ENCODE peak calls at places on chromosomes 3 and 15, in seven cellular contexts. Z is left ventricle myocardium inferior, E is breast epithelium, A is heart right ventricle, X is ascending aorta, G is ovary, M is tibial artery. W is an unnamed sample. For H3K4me1, the result is how much of the 10 kb centered on the place peaks cover.

GRCh38 chr15:74320358-74321247 is 46.8 kb downstream of the CYP11A1 start:
- DNase-seq in Z (peak), E (peak), A (peak), X (peak), G (peak), M (peak), W (peak)

GRCh38 chr3:36729204-36730056 is 34.9 kb downstream of the DCLK3 start:
- DNase-seq in Z (no peak), E (no peak), A (no peak), X (no peak), G (no peak), M (no peak), W (no peak)

GRCh38 chr15:31263751-31264533 is 62.7 kb upstream of the KLF13 start:
- DNase-seq in Z (peak), E (peak), A (peak), X (peak), G (no peak), M (peak), W (peak)

GRCh38 chr15:91782221-91782620 is 71.3 kb upstream of the SLCO3A1 start:
- DNase-seq in Z (no peak), E (no peak), A (no peak), X (no peak), G (no peak), M (no peak), W (no peak)

GRCh38 chr15:68603951-68604350 is 25.2 kb downstream of the CORO2B start:
- DNase-seq in Z (peak), E (no peak), A (no peak), X (no peak), G (no peak), M (no peak), W (no peak)

GRCh38 chr3:66662894-66663293 is 162.1 kb upstream of the LRIG1 start:
- DNase-seq in Z (no peak), E (no peak), A (no peak), X (no peak), G (no peak), M (no peak), W (no peak)

GRCh38 chr3:177563792-177564191 is 366.5 kb upstream of the TBL1XR1 start:
- DNase-seq in Z (no peak), E (no peak), A (no peak), X (no peak), G (no peak), M (no peak), W (no peak)

GRCh38 chr3:90080988-90081387 is 973.6 kb downstream of the EPHA3 start:
- DNase-seq in Z (no peak), E (no peak), A (no peak), X (no peak), G (no peak), M (no peak), W (no peak)

GRCh38 chr3:55165704-55166103 is 237.8 kb upstream of the LRTM1 start:
- DNase-seq in Z (no peak), E (no peak), A (no peak), X (no peak), G (no peak), M (no peak), W (no peak)

GRCh38 chr3:102979682-102980378 is 545.0 kb downstream of the ZPLD1 start:
- DNase-seq in Z (peak), E (peak), A (peak), X (peak), G (peak), M (peak), W (peak)

GRCh38 chr15:52334491-52335160 is 39.0 kb upstream of the MYO5C start:
- DNase-seq in Z (no peak), E (no peak), A (no peak), X (no peak), G (no peak), M (no peak), W (no peak)

GRCh38 chr3:35426581-35426980 is 212.7 kb upstream of the ARPP21 start:
- DNase-seq in Z (no peak), E (no peak), A (no peak), X (no peak), G (no peak), M (no peak), W (no peak)

GRCh38 chr3:17258823-17259436 is 374.2 kb downstream of the PLCL2 start:
- DNase-seq in Z (no peak), E (no peak), A (no peak), X (no peak), G (no peak), M (no peak), W (no peak)

GRCh38 chr3:54939591-54940300 is 11.9 kb upstream of the LRTM1 start:
- DNase-seq in Z (no peak), E (no peak), A (no peak), X (no peak), G (no peak), M (no peak), W (no peak)

GRCh38 chr3:69031635-69032034 is 18.2 kb upstream of the EOGT start:
- DNase-seq in Z (no peak), E (no peak), A (no peak), X (no peak), G (no peak), M (no peak), W (no peak)

GRCh38 chr3:8660271-8660731 is 15.7 kb upstream of the SSUH2 start:
- DNase-seq in Z (no peak), E (no peak), A (no peak), X (no peak), G (no peak), M (no peak), W (no peak)

GRCh38 chr15:75200765-75201608 is 695 bp upstream of the C15orf39 start:
- DNase-seq in Z (no peak), E (peak), A (no peak), X (no peak), G (peak), M (no peak), W (no peak)

GRCh38 chr15:80550910-80551265 is 144.2 kb upstream of the ABHD17C start:
- DNase-seq in Z (no peak), E (no peak), A (no peak), X (no peak), G (no peak), M (no peak), W (no peak)

GRCh38 chr15:80480909-80481308 is 76.7 kb downstream of the ARNT2 start:
- DNase-seq in Z (peak), E (no peak), A (peak), X (peak), G (peak), M (peak), W (peak)

GRCh38 chr15:78291698-78292097 is 7.7 kb downstream of the SKIC8 start:
- DNase-seq in Z (no peak), E (no peak), A (no peak), X (no peak), G (no peak), M (no peak), W (no peak)

GRCh38 chr3:124928333-124929202 is 6.0 kb downstream of the MUC13 start:
- DNase-seq in Z (peak), E (peak), A (peak), X (peak), G (peak), M (peak), W (peak)

GRCh38 chr15:57302640-57303257 is 73.6 kb upstream of the CGNL1 start:
- DNase-seq in Z (no peak), E (no peak), A (no peak), X (peak), G (no peak), M (no peak), W (no peak)

GRCh38 chr15:87200149-87200548 is 1056.4 kb downstream of the NTRK3 start:
- DNase-seq in Z (no peak), E (no peak), A (no peak), X (no peak), G (no peak), M (no peak), W (no peak)

GRCh38 chr3:30293621-30294240 is 312.7 kb upstream of the TGFBR2 start:
- DNase-seq in Z (no peak), E (no peak), A (no peak), X (no peak), G (no peak), M (no peak), W (no peak)

GRCh38 chr15:22963546-22964125 is 16.5 kb downstream of the CYFIP1 start:
- DNase-seq in Z (no peak), E (no peak), A (no peak), X (no peak), G (no peak), M (no peak), W (no peak)

GRCh38 chr3:85567074-85567676 is 608.4 kb downstream of the CADM2 start:
- DNase-seq in Z (peak), E (no peak), A (no peak), X (peak), G (no peak), M (peak), W (peak)

DNA sequence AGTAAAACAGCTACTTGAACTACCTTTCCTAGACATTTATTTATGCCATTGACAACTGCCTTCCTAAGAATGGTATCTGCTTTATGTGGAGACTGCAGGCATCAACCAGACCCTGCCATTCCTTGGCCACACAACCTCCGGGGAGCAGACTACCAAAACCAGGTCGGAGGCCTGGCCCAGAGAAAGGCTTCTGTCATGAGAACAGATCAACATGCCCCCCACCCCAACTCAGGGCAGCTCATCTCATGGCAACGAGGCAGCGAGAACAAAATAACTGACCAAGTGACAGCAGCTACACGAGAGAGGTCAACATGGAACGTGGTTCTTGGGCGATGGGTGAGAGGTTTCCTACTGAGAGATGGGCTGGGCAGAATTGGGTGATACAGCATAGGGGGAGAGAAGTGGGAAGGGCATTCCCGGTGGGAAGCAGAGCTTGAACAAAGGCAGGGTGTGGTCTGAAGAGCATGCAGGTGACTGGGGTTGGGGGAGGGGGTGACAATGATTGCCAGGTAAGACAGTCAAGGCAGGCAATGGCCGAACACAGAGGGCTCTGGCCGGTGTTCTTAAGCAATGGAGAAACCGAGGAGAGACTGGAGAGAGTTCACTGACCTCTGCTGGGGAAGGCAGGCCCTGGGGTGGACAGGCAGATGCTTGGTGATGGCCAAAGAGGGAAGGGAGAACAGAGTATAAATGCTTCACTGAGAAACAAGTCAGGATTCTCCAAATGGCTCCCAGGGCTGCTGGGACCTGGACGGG is 33.9 kb downstream of the CCDC12 start:
- DNase-seq in Z (no peak), E (no peak), A (no peak), X (no peak), G (no peak), M (no peak), W (peak)
- H3K4me1 ChIP-seq in Z (half or more), E (under half), A (half or more), X (under half), G (under half), M (under half), W (under half)

DNA sequence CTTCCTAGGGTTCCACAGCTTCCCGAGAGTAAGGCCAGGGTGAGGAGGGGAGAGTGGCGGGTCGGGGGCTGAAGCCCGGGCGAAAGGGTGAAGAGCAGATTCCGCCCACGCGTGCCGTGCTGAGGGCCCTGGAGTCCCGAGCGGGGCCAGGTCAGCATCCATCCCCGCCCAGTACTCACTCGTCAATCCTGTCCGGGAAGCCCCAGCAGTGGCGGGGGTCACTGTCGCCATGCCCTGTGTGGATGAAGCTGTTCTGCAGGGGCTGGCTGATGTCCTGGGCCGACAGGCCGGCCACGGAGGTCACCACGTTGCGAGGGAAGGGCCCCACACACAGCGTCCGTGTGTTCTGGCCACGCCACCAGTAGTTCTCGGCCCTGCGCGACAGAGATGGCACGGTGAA is 36.3 kb downstream of the TNK2 start:
- DNase-seq in Z (no peak), E (no peak), A (no peak), X (no peak), G (no peak), M (no peak), W (no peak)
- H3K4me3 ChIP-seq in Z (no peak), E (no peak), A (no peak), X (no peak), G (no peak), M (no peak), W (no peak)

GRCh38 chr15:60752973-60753720 is 274.2 kb upstream of the ICE2 start:
- DNase-seq in Z (no peak), E (no peak), A (no peak), X (no peak), G (no peak), M (no peak), W (no peak)
- H3K27ac ChIP-seq in Z (peak), E (peak), A (peak), X (peak), G (no peak), M (peak), W (peak)

DNA sequence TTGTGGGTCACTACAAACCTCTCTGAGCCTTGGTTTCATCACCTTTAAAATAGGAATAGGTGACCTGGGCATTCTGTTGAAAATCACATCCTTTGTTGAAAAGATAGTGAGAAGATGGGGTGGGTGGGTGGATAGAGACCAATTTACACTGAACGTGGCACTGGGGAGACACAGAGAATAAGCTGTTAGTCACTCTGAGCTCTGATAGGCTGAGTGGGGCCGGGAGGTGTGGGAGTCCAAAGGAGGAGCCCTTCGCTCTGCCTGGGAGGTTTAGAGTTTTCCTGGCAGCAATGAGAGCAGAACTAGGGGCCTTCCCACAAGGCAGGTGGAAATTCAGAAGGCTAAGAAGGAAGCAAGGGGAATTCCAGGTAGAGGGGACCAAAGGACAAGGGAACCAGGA is 272.6 kb downstream of the RPLP1 start:
- DNase-seq in Z (no peak), E (no peak), A (no peak), X (no peak), G (no peak), M (no peak), W (no peak)
- H3K4me1 ChIP-seq in Z (under half), E (under half), A (under half), X (under half), G (under half), M (under half), W (under half)

GRCh38 chr3:149715247-149715646 is 37.0 kb downstream of the COMMD2 start:
- DNase-seq in Z (no peak), E (no peak), A (no peak), X (no peak), G (no peak), M (no peak), W (no peak)

GRCh38 chr3:149713730-149714654 is 38.3 kb downstream of the COMMD2 start:
- DNase-seq in Z (no peak), E (no peak), A (peak), X (no peak), G (no peak), M (no peak), W (no peak)

GRCh38 chr3:149717391-149718056 is 34.8 kb downstream of the COMMD2 start:
- DNase-seq in Z (no peak), E (peak), A (no peak), X (peak), G (peak), M (peak), W (peak)

GRCh38 chr3:149720918-149721317 is 31.4 kb downstream of the COMMD2 start:
- DNase-seq in Z (no peak), E (no peak), A (no peak), X (no peak), G (no peak), M (no peak), W (no peak)

DNA sequence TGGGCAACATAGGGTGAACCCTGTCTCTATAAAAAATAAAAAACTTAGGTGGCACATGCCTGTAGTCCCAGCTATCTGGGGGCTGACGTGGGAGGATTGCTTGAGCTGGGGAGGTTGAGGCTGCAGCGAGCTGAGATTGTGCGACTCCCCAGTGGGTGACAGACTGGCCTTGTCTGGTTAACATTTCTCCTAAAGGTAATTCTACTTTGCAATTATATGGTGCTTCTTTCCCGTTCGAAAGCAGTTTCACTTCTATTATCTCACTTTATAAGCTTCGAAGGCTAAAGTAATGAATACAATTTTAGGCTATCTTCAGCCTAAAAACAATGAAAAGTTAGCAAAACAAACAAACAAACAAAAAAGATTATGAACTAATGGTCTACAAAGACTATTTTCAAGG is 35.3 kb downstream of the COMMD2 start:
- DNase-seq in Z (no peak), E (no peak), A (no peak), X (no peak), G (no peak), M (no peak), W (no peak)
- H3K4me3 ChIP-seq in Z (peak), E (no peak), A (peak), X (no peak), G (no peak), M (no peak), W (peak)

DNA sequence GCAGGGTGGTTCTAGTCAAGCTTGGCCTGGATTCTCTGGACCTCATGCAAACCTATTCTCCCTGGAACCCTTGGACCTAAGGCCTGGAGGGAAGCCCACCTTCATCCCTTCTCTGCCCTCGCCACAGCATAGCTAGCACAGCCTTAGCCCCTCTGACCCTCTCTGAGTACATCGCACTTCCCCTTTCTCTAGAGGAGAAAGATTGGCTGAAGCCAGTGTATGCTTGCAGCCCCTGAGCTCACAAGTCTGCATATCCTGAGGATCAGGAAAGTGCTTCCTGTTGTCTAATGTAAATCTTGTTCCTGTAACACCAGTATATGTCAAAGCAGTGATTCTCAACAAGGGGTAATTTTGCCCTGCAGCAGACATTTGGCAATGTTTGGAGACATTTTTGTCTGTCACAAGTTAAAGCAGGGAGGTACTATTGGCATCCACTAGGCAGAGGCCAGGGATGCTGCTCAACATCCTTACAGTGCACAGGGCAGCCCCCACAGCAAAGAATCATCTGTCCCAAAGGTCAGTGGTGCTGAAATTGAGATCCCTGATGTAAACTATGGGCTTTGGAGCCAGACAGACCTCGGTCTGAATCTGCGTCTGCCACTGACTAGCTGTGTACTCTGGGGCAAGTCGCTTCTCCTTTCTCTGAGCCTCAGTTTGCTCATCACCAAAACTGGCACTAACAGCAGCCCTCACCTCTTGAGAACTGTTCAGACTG is 2.2 kb upstream of the PRKCD start:
- DNase-seq in Z (no peak), E (no peak), A (no peak), X (no peak), G (no peak), M (no peak), W (no peak)
- H3K27ac ChIP-seq in Z (no peak), E (no peak), A (no peak), X (no peak), G (no peak), M (no peak), W (no peak)

DNA sequence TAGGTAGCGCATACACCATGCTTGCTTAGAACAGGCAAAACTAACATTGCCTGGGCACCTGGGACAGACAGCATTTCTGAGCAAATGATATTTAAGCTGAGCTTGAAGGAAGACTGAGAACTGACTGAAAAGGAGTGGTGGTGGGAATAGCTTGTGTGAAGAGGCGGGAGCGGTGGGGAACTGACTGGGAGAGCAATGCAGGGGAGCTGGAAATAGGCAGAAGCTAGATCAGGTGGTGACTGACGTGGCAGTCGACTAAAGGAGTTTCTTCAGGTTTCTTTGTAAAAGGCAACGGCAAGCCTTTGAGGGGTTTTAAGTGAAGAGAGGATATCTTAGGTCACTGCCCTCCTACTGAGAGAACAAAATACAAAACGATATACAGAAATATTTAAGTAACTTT is 61.8 kb downstream of the NEO1 start:
- DNase-seq in Z (no peak), E (no peak), A (no peak), X (no peak), G (no peak), M (no peak), W (no peak)
- H3K4me1 ChIP-seq in Z (under half), E (under half), A (under half), X (under half), G (under half), M (under half), W (under half)

GRCh38 chr3:126355251-126355650 is 2.0 kb downstream of the KLF15 start:
- DNase-seq in Z (no peak), E (no peak), A (no peak), X (no peak), G (peak), M (peak), W (peak)

GRCh38 chr3:126355777-126356372 is 1.3 kb downstream of the KLF15 start:
- DNase-seq in Z (peak), E (peak), A (peak), X (peak), G (peak), M (peak), W (peak)

GRCh38 chr3:126353694-126354321 is 3.4 kb downstream of the KLF15 start:
- DNase-seq in Z (no peak), E (no peak), A (no peak), X (peak), G (peak), M (peak), W (no peak)

GRCh38 chr3:126356373-126357298 is 572 bp downstream of the KLF15 start:
- DNase-seq in Z (peak), E (no peak), A (peak), X (peak), G (peak), M (peak), W (peak)

DNA sequence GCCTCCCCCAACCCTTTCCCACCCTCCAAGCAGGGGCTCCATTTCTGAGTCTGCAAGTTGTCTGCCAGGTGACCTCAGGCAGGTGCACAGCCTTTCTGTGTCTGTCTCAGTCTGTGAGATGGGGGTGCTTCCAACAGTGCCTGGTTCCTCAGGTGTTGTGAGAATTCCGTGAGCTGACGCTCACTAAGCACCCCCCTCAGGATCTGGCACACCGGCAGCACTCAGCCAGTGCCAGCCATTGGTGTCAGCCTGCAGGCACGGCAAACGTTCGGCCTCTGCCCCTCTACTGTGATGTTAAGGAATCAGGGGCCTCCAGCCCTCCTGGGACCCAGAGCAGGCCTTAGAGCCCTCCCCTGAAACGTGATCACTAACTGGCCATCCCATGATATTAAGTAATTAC is 2.4 kb downstream of the KLF15 start:
- DNase-seq in Z (no peak), E (no peak), A (no peak), X (no peak), G (peak), M (peak), W (peak)
- H3K4me3 ChIP-seq in Z (peak), E (no peak), A (peak), X (peak), G (no peak), M (peak), W (no peak)

W was measured in adrenal gland.